ENCODE peak calls at places on chromosomes 2 and 18, in four cellular contexts. V is ovary, S is upper lobe of left lung, Y is heart left ventricle. M is an unnamed sample.

GRCh38 chr18:39742015-39742466 is 2176.4 kb upstream of the CELF4 start:
- DNase-seq in V (no peak), S (no peak), Y (no peak), M (no peak)

GRCh38 chr2:222655406-222655747 is 515 bp downstream of the FARSB start:
- DNase-seq in V (no peak), S (no peak), Y (no peak), M (no peak)

GRCh38 chr2:239274391-239275001 is 126.3 kb downstream of the HDAC4 start:
- DNase-seq in V (no peak), S (no peak), Y (no peak), M (peak; percentile 57)

GRCh38 chr2:186486651-186487647 is 889 bp downstream of the ZC3H15 start:
- DNase-seq in V (no peak), S (no peak), Y (no peak), M (no peak)

GRCh38 chr2:182173944-182174622 is 188.4 kb downstream of the PPP1R1C start:
- DNase-seq in V (no peak), S (no peak), Y (no peak), M (no peak)

GRCh38 chr18:58882039-58882438 is 17.4 kb downstream of the ZNF532 start:
- DNase-seq in V (no peak), S (no peak), Y (no peak), M (no peak)

GRCh38 chr18:21831413-21831831 is 90.8 kb downstream of the MIB1 start:
- DNase-seq in V (no peak), S (no peak), Y (peak; percentile 57), M (no peak)

GRCh38 chr2:44983836-44984604 is 25.2 kb downstream of the SIX2 start:
- DNase-seq in V (no peak), S (no peak), Y (no peak), M (no peak)

GRCh38 chr18:74342416-74343043 is 26.9 kb downstream of the C18orf63 start:
- DNase-seq in V (no peak), S (no peak), Y (no peak), M (no peak)

GRCh38 chr2:226002438-226002837 is 602.9 kb downstream of the NYAP2 start:
- DNase-seq in V (no peak), S (no peak), Y (no peak), M (peak; percentile 31)

GRCh38 chr2:61463769-61464475 is 7.0 kb downstream of the USP34 start:
- DNase-seq in V (no peak), S (no peak), Y (no peak), M (no peak)

GRCh38 chr2:44825702-44826101 is 115.8 kb upstream of the SIX3 start:
- DNase-seq in V (no peak), S (no peak), Y (no peak), M (no peak)

GRCh38 chr2:111049792-111050640 is 70.7 kb upstream of the BCL2L11 start:
- DNase-seq in V (no peak), S (no peak), Y (no peak), M (no peak)

GRCh38 chr2:26711457-26712155 is 19.1 kb downstream of the KCNK3 start:
- DNase-seq in V (no peak), S (no peak), Y (no peak), M (no peak)

GRCh38 chr2:75573145-75573878 is 12.6 kb upstream of the EVA1A start:
- DNase-seq in V (no peak), S (no peak), Y (no peak), M (no peak)

GRCh38 chr2:20313659-20314058 is 37.0 kb downstream of the PUM2 start:
- DNase-seq in V (no peak), S (no peak), Y (no peak), M (no peak)

GRCh38 chr2:98404556-98405250 is 40.0 kb upstream of the INPP4A start:
- DNase-seq in V (no peak), S (no peak), Y (no peak), M (no peak)

GRCh38 chr2:130798472-130799221 is 38.1 kb upstream of the ARHGEF4 start:
- DNase-seq in V (peak; percentile 71), S (peak; percentile 69), Y (peak; percentile 40), M (peak; percentile 11)

GRCh38 chr18:10304853-10305252 is 149.6 kb upstream of the APCDD1 start:
- DNase-seq in V (no peak), S (no peak), Y (no peak), M (peak; percentile 62)

GRCh38 chr18:79413426-79413825 is 17.7 kb downstream of the NFATC1 start:
- DNase-seq in V (no peak), S (peak; percentile 24), Y (no peak), M (no peak)

GRCh38 chr2:211674715-211675114 is 863.9 kb downstream of the ERBB4 start:
- DNase-seq in V (no peak), S (no peak), Y (no peak), M (no peak)

GRCh38 chr18:14971461-14972185 is 223.7 kb downstream of the ANKRD30B start:
- DNase-seq in V (no peak), S (no peak), Y (no peak), M (no peak)

GRCh38 chr2:13332060-13332459 is 615.3 kb downstream of the TRIB2 start:
- DNase-seq in V (no peak), S (no peak), Y (no peak), M (no peak)

GRCh38 chr2:238916875-238917590 is 69.1 kb downstream of the TWIST2 start:
- DNase-seq in V (peak; percentile 13), S (peak; percentile 55), Y (no peak), M (no peak)

GRCh38 chr2:21866316-21866715 is 742.5 kb downstream of the TDRD15 start:
- DNase-seq in V (no peak), S (peak; percentile 43), Y (no peak), M (no peak)

GRCh38 chr18:13159579-13159978 is 59.0 kb upstream of the LDLRAD4 start:
- DNase-seq in V (no peak), S (no peak), Y (no peak), M (no peak)

GRCh38 chr2:152525277-152525838 is 190.4 kb downstream of the FMNL2 start:
- DNase-seq in V (peak; percentile 65), S (no peak), Y (peak; percentile 33), M (no peak)

GRCh38 chr2:157989227-157989626 is 112.4 kb upstream of the UPP2 start:
- DNase-seq in V (no peak), S (no peak), Y (no peak), M (no peak)

GRCh38 chr2:45567974-45568789 is 42.9 kb downstream of the SRBD1 start:
- DNase-seq in V (no peak), S (no peak), Y (no peak), M (no peak)

GRCh38 chr18:9731380-9731779 is 23.3 kb downstream of the RAB31 start:
- DNase-seq in V (no peak), S (no peak), Y (no peak), M (no peak)

GRCh38 chr2:135745545-135745944 is 3.9 kb downstream of the UBXN4 start:
- DNase-seq in V (no peak), S (no peak), Y (no peak), M (no peak)

DNA sequence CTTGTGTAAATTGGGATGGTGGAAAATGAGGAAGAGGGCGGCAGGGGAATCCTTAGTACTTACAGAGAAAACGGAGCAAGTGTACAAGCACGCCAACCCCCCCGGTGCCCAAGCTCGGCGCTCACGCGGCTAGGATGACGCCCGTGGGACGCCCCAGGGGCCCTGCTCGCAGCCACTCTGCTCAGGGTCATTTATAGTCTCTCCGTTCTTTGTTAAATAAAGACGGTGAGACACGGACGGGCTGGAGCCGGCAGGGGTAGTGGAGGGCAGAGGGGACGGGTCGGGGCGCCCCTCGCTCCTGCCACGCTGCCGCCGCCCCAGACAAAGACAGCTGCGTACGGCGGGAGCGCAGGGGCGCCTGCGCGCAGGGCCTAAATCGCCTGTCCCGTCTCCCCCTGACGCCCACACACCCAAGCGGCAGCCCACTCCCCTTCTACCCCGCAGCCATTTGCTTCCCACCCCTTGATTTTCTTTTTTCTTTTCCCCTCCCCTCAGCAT is 37.8 kb downstream of the PCBP1 start:
- DNase-seq in V (peak; percentile 77), S (peak; percentile 92), Y (peak; percentile 79), M (peak; percentile 55)
- TF ChIP-seq POLR2A in V (no peak), S (peak; percentile 26), Y (no peak), M (no peak)

DNA sequence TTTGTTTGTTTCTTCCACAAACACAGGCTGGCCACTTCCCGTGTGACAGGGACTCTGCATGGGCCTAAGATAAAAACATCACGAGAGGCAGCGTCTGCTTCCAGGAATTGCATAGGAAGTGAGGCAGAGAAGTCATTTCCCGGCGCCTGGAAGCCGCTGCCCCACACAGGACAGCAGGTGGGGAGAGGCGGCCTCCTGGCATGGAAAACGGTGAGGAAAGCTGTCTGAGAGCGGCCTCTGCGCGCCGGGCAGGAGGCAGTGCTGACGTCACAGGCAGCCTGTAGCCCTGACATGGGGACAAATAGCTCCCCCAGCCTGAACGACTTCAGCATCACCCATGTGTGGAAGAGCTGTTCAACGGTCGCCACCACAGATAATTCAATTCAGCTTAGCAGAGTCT is 139.2 kb downstream of the PXDN start:
- DNase-seq in V (no peak), S (peak; percentile 67), Y (peak; percentile 75), M (no peak)
- H3K27ac ChIP-seq in V (no peak overlapping the region), S (peak overlapping the region; percentile 77), Y (peak overlapping the region; percentile 55), M (no peak overlapping the region)

GRCh38 chr2:39228413-39229209 is 15.2 kb downstream of the CDKL4 start:
- DNase-seq in V (no peak), S (no peak), Y (no peak), M (no peak)

GRCh38 chr2:39223909-39224308 is 19.9 kb downstream of the CDKL4 start:
- DNase-seq in V (no peak), S (no peak), Y (no peak), M (no peak)

GRCh38 chr2:39225564-39225963 is 18.2 kb downstream of the CDKL4 start:
- DNase-seq in V (no peak), S (no peak), Y (no peak), M (no peak)

GRCh38 chr2:39232141-39232540 is 11.6 kb downstream of the CDKL4 start:
- DNase-seq in V (no peak), S (no peak), Y (no peak), M (no peak)

DNA sequence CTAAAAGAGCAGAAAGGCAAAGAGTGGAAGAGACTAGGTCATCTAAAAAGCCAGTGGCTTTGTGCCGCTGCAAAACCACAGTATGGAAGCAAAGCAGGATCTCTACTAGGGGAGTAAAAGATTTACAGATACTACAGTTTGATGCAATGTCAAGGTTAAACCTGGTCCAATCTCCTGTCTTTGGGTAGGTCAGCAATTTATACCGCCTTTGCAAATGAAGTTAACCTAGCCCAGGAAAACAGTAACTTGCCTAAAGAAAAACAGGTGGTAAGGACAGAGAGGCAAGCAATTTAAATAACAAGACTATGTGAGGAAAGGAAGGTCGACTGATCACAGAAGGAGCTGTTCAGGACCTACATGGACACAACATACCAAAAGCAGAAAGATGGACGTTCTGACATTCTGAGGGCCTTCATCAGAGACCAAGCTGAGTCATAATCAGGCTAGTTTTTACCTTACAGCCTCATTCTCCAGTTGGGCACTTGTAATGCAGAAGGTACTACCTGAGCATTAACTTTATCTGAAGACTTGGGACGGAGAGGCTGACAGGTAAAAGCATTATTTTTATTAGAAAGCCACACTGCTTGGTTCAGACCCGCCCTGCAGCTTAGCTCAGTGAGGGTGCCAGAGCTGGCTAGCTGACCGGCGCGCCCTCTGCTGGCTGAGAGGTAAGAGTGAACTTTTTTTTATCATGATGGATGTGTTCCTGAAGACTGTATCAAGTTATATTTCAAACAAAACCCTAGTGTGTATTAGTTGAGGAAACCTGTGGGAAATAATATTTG is 15.9 kb downstream of the CDKL4 start:
- DNase-seq in V (peak; percentile 84), S (peak; percentile 88), Y (peak; percentile 81), M (peak; percentile 41)
- H3K4me3 ChIP-seq in V (no peak overlapping the region), S (peak overlapping the region; percentile 25), Y (peak overlapping the region; percentile 47), M (peak overlapping the region; percentile 32)

DNA sequence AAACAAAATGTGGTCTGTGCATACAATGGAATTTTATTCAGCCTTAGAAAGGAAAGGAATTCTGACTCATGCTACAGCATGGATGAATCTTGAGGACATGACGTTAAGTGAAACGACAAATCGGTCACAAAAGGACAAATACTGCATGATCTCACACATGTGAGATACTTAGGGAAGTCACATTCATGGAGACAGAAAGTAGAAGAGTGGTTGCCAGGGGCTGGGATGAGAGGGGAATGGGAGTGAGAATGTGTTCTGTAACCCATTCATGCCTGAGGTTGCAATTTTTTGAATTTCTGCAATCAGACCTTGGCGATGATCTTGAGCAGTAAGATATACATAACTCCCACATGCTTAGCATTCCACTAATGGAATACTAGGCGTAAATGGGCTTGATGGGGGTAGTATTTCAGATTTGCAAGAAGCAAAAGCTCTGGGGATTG is 22.0 kb downstream of the FHL2 start:
- DNase-seq in V (no peak), S (no peak), Y (peak; percentile 13), M (no peak)
- TF ChIP-seq POLR2A in V (no peak), S (no peak), Y (no peak), M (no peak)